ENCODE peak calls at places on chromosomes 11 and 22, in four cellular contexts. One of them, this sample, is unnamed.

GRCh38 chr11:67276821-67277230 is 10.6 kb downstream of the GRK2 start:
- DNase-seq in NCI-H774: no peak
- DNase-seq in amygdala: no peak
- DNase-seq in CD4-positive, alpha-beta T cell: no peak
- DNase-seq in this sample: no peak

GRCh38 chr11:2099523-2100316 is 39.5 kb downstream of the IGF2 start:
- DNase-seq in NCI-H774: no peak
- DNase-seq in amygdala: no peak
- DNase-seq in CD4-positive, alpha-beta T cell: no peak
- DNase-seq in this sample: no peak

GRCh38 chr11:44939673-44940072 is 11.0 kb downstream of the TP53I11 start:
- DNase-seq in NCI-H774: no peak
- DNase-seq in amygdala: no peak
- DNase-seq in CD4-positive, alpha-beta T cell: no peak
- DNase-seq in this sample: no peak

GRCh38 chr11:64728757-64729365 is 5.9 kb upstream of the NRXN2 start:
- DNase-seq in NCI-H774: no peak
- DNase-seq in amygdala: no peak
- DNase-seq in CD4-positive, alpha-beta T cell: no peak
- DNase-seq in this sample: no peak

GRCh38 chr11:64652586-64653387 is 61.8 kb downstream of the SLC22A12 start:
- DNase-seq in NCI-H774: peak
- DNase-seq in amygdala: peak
- DNase-seq in CD4-positive, alpha-beta T cell: peak
- DNase-seq in this sample: peak

GRCh38 chr11:19472679-19473078 is 231.9 kb upstream of the E2F8 start:
- DNase-seq in NCI-H774: no peak
- DNase-seq in amygdala: no peak
- DNase-seq in CD4-positive, alpha-beta T cell: no peak
- DNase-seq in this sample: no peak

GRCh38 chr11:112248216-112248615 is 12.4 kb downstream of the PLET1 start:
- DNase-seq in NCI-H774: no peak
- DNase-seq in amygdala: no peak
- DNase-seq in CD4-positive, alpha-beta T cell: no peak
- DNase-seq in this sample: no peak

GRCh38 chr22:30816413-30816812 is 121.7 kb downstream of the OSBP2 start:
- DNase-seq in NCI-H774: no peak
- DNase-seq in amygdala: no peak
- DNase-seq in CD4-positive, alpha-beta T cell: no peak
- DNase-seq in this sample: no peak

GRCh38 chr11:83330303-83330702 is 44.1 kb upstream of the CCDC90B start:
- DNase-seq in NCI-H774: no peak
- DNase-seq in amygdala: no peak
- DNase-seq in CD4-positive, alpha-beta T cell: no peak
- DNase-seq in this sample: no peak

GRCh38 chr11:68333176-68333575 is 20.8 kb downstream of the LRP5 start:
- DNase-seq in NCI-H774: no peak
- DNase-seq in amygdala: no peak
- DNase-seq in CD4-positive, alpha-beta T cell: no peak
- DNase-seq in this sample: no peak

GRCh38 chr22:27881404-27881803 is 37.7 kb downstream of the PITPNB start:
- DNase-seq in NCI-H774: no peak
- DNase-seq in amygdala: peak
- DNase-seq in CD4-positive, alpha-beta T cell: no peak
- DNase-seq in this sample: no peak

GRCh38 chr22:35642305-35642741 is 5.9 kb upstream of the APOL6 start:
- DNase-seq in NCI-H774: no peak
- DNase-seq in amygdala: no peak
- DNase-seq in CD4-positive, alpha-beta T cell: no peak
- DNase-seq in this sample: no peak

GRCh38 chr11:76524919-76525318 is 80.1 kb downstream of the EMSY start:
- DNase-seq in NCI-H774: peak
- DNase-seq in amygdala: no peak
- DNase-seq in CD4-positive, alpha-beta T cell: no peak
- DNase-seq in this sample: no peak

GRCh38 chr22:19806213-19807160 is 45.9 kb downstream of the TBX1 start:
- DNase-seq in NCI-H774: no peak
- DNase-seq in amygdala: no peak
- DNase-seq in CD4-positive, alpha-beta T cell: no peak
- DNase-seq in this sample: no peak

GRCh38 chr22:47804281-47804680 is 1041.8 kb downstream of the TBC1D22A start:
- DNase-seq in NCI-H774: no peak
- DNase-seq in amygdala: no peak
- DNase-seq in CD4-positive, alpha-beta T cell: no peak
- DNase-seq in this sample: no peak

GRCh38 chr11:126538071-126538470 is 182.6 kb downstream of the ST3GAL4 start:
- DNase-seq in NCI-H774: no peak
- DNase-seq in amygdala: no peak
- DNase-seq in CD4-positive, alpha-beta T cell: no peak
- DNase-seq in this sample: no peak

GRCh38 chr22:50271519-50271970 is 1.4 kb upstream of the MAPK11 start:
- DNase-seq in NCI-H774: peak
- DNase-seq in amygdala: no peak
- DNase-seq in CD4-positive, alpha-beta T cell: peak
- DNase-seq in this sample: no peak

GRCh38 chr11:12496181-12497025 is 119.0 kb downstream of the PARVA start:
- DNase-seq in NCI-H774: no peak
- DNase-seq in amygdala: no peak
- DNase-seq in CD4-positive, alpha-beta T cell: no peak
- DNase-seq in this sample: no peak

GRCh38 chr22:30940655-30941362 is 27.8 kb downstream of the MORC2 start:
- DNase-seq in NCI-H774: no peak
- DNase-seq in amygdala: no peak
- DNase-seq in CD4-positive, alpha-beta T cell: peak
- DNase-seq in this sample: no peak

GRCh38 chr11:87141980-87142514 is 104.3 kb downstream of the TMEM135 start:
- DNase-seq in NCI-H774: no peak
- DNase-seq in amygdala: no peak
- DNase-seq in CD4-positive, alpha-beta T cell: no peak
- DNase-seq in this sample: no peak